ENCODE peak calls at places on chromosomes 3 and 15, in nine cellular contexts. Q, I, G, J, H, B, S, T and V are unnamed samples.

GRCh38 chr3:42012935-42013651 is 51.2 kb upstream of the ULK4 start:
- DNase-seq in Q (peak; percentile 31), I (peak; percentile 65), G (peak; percentile 89), J (no peak), H (peak; percentile 83), B (peak; percentile 55), S (peak; percentile 85), T (peak; percentile 81), V (peak; percentile 64)

GRCh38 chr3:154956815-154957214 is 123.3 kb upstream of the MME start:
- DNase-seq in Q (no peak), I (peak; percentile 65), G (no peak), J (no peak), H (no peak), B (no peak), S (no peak), T (no peak), V (no peak)

GRCh38 chr3:141070229-141070628 is 19.1 kb downstream of the SPSB4 start:
- DNase-seq in Q (no peak), I (no peak), G (no peak), J (no peak), H (no peak), B (no peak), S (no peak), T (no peak), V (no peak)

GRCh38 chr3:57001356-57001755 is 59.1 kb upstream of the SPATA12 start:
- DNase-seq in Q (no peak), I (no peak), G (no peak), J (no peak), H (no peak), B (no peak), S (no peak), T (no peak), V (no peak)

GRCh38 chr3:31661286-31661685 is 128.6 kb downstream of the STT3B start:
- DNase-seq in Q (no peak), I (no peak), G (no peak), J (no peak), H (no peak), B (no peak), S (no peak), T (no peak), V (no peak)

GRCh38 chr3:71601811-71602210 is 18.3 kb upstream of the FOXP1 start:
- DNase-seq in Q (no peak), I (peak; percentile 79), G (peak; percentile 89), J (no peak), H (no peak), B (no peak), S (no peak), T (no peak), V (no peak)

GRCh38 chr15:54519577-54519976 is 541.3 kb downstream of the UNC13C start:
- DNase-seq in Q (no peak), I (no peak), G (no peak), J (no peak), H (no peak), B (no peak), S (no peak), T (no peak), V (no peak)

GRCh38 chr3:42829083-42829627 is 19.9 kb downstream of the ACKR2 start:
- DNase-seq in Q (no peak), I (no peak), G (no peak), J (no peak), H (no peak), B (peak; percentile 52), S (no peak), T (no peak), V (no peak)

GRCh38 chr3:189355481-189356201 is 183.9 kb downstream of the TPRG1 start:
- DNase-seq in Q (peak; percentile 74), I (peak; percentile 85), G (peak; percentile 70), J (peak; percentile 11), H (no peak), B (peak; percentile 44), S (no peak), T (no peak), V (no peak)

GRCh38 chr3:105891101-105891500 is 22.3 kb upstream of the CBLB start:
- DNase-seq in Q (no peak), I (no peak), G (no peak), J (no peak), H (no peak), B (no peak), S (no peak), T (no peak), V (no peak)

GRCh38 chr3:188174309-188175044 is 20.5 kb downstream of the LPP start:
- DNase-seq in Q (no peak), I (no peak), G (no peak), J (no peak), H (no peak), B (no peak), S (no peak), T (no peak), V (no peak)

GRCh38 chr15:74235962-74236361 is at the start of gene CCDC33:
- DNase-seq in Q (no peak), I (no peak), G (no peak), J (no peak), H (no peak), B (peak; percentile 85), S (no peak), T (peak; percentile 20), V (no peak)

GRCh38 chr15:48937886-48938285 is 25.8 kb downstream of the SHC4 start:
- DNase-seq in Q (no peak), I (no peak), G (no peak), J (no peak), H (no peak), B (no peak), S (no peak), T (no peak), V (no peak)

DNA sequence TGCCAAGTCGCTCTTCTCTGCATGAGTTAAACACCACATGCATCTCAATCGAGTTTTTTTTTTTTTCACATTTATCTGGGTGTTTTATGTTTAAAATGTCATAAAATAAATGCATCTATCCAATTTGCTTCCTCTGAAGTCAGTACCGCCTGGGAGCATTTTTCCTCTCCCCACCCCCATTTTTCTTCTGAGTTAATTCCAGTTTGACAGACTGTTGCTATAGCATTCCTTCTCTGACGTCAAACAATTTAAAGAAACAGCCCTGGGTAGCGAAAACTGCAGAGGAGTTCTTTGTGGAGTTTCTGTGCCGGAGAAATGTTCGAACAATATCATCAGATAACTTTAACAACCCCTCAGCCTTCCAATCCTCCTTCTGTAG is 885 bp upstream of the GNB4 start:
- DNase-seq in Q (peak; percentile 2), I (peak; percentile 87), G (peak; percentile 79), J (peak; percentile 55), H (peak; percentile 20), B (peak; percentile 7), S (no peak), T (no peak), V (no peak)
- H3K4me3 ChIP-seq in Q (peak overlapping the region; percentile 73), I (peak overlapping the region; percentile 80), G (peak overlapping the region; percentile 95), J (peak overlapping the region; percentile 81), H (peak overlapping the region; percentile 83), B (peak overlapping the region; percentile 63), S (peak overlapping the region; percentile 73), T (peak overlapping the region; percentile 63), V (peak overlapping the region; percentile 64)

DNA sequence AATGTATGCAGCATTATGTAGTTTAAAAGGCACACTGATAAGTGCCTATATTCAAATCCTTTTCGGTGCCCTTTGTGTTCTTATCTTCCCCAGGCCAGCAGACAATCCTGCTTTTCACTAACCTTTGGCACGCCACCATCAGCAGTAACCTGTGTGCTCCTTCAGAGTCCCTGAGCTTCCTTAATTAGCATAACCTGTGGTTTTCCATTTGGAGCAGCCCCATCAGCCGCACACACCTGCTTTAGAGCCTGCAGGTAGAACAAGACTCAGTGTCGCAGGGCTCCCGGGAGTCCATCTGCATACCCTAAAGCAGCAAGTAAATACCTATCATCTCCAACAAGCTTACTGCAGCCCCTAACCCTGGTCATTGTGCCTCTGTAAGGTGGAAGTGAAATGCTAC is 755.1 kb downstream of the ROBO2 start:
- DNase-seq in Q (no peak), I (no peak), G (no peak), J (no peak), H (no peak), B (no peak), S (no peak), T (no peak), V (no peak)
- H3K4me3 ChIP-seq in Q (no peak overlapping the region), I (no peak overlapping the region), G (no peak overlapping the region), J (no peak overlapping the region), H (no peak overlapping the region), B (no peak overlapping the region), S (no peak overlapping the region), T (no peak overlapping the region), V (no peak overlapping the region)

DNA sequence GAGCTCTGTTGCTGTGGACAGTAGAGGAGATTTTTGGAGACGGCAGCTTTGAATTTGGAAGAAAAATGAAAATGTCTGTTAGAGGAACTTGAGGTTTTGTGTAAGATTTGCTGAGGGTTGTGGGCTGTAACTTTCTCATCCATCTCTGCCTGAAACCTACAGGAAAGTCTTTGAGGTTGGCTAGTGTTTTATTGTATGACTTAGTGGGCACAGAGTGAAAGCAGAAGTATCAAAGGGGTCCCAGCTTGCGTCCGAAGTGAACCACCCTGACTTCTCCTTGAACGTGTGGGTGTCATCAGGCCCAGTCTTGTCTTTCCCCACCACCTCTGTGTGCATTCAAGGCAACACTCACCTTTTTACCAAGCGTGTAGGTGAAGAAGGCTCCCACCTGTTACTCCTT is 682.1 kb upstream of the CFAP20DC start:
- DNase-seq in Q (no peak), I (no peak), G (no peak), J (no peak), H (no peak), B (no peak), S (no peak), T (no peak), V (no peak)
- H3K4me3 ChIP-seq in Q (no peak overlapping the region), I (no peak overlapping the region), G (no peak overlapping the region), J (no peak overlapping the region), H (no peak overlapping the region), B (no peak overlapping the region), S (no peak overlapping the region), T (no peak overlapping the region), V (no peak overlapping the region)

GRCh38 chr15:52745326-52746161 is 44.6 kb downstream of the ONECUT1 start:
- DNase-seq in Q (no peak), I (no peak), G (no peak), J (no peak), H (no peak), B (no peak), S (no peak), T (no peak), V (no peak)
- H3K4me3 ChIP-seq in Q (no peak overlapping the region), I (no peak overlapping the region), G (no peak overlapping the region), J (no peak overlapping the region), H (no peak overlapping the region), B (no peak overlapping the region), S (no peak overlapping the region), T (no peak overlapping the region), V (no peak overlapping the region)